ENCODE peak calls at places on chromosomes 4 and X, in eight cellular contexts. B is WERI-Rb-1, M is hepatocyte, D is tibial artery, S is left ventricle myocardium inferior, J is pancreas, E is foreskin keratinocyte, Y is GM23338. U is an unnamed sample.
A peak's percentile ranks its signal among the peaks of the same experiment; 100 is the strongest.

GRCh38 chr4:152458801-152459302 is 77.0 kb downstream of the FBXW7 start:
- DNase-seq in M (no peak), S (no peak), J (no peak), E (no peak), B (no peak), D (no peak), Y (no peak), U (no peak)

GRCh38 chrX:24928114-24928513 is 87.7 kb downstream of the ARX start:
- DNase-seq in E (no peak), B (no peak), D (no peak), Y (no peak), J (no peak), S (no peak), M (no peak), U (no peak)

GRCh38 chr4:136302566-136302965 is 1229.7 kb downstream of the PCDH18 start:
- DNase-seq in J (no peak), M (peak; percentile 11), Y (no peak), S (no peak), B (no peak), E (no peak), D (no peak), U (no peak)

GRCh38 chr4:52983563-52984303 is 121.6 kb downstream of the RASL11B start:
- DNase-seq in Y (peak; percentile 89), M (peak; percentile 84), S (no peak), J (no peak), B (no peak), E (no peak), D (no peak), U (peak; percentile 12)

GRCh38 chr4:136939781-136940180 is 592.5 kb downstream of the PCDH18 start:
- DNase-seq in M (no peak), E (no peak), Y (no peak), S (no peak), B (no peak), J (no peak), D (no peak), U (no peak)

GRCh38 chr4:10746371-10747143 is 62.0 kb upstream of the CLNK start:
- DNase-seq in E (no peak), Y (no peak), S (no peak), D (no peak), B (no peak), M (no peak), J (no peak), U (peak; percentile 19)

GRCh38 chr4:118911162-118911791 is 22.6 kb downstream of the SYNPO2 start:
- DNase-seq in M (no peak), Y (no peak), B (no peak), J (no peak), E (no peak), D (no peak), S (no peak), U (no peak)

GRCh38 chr4:40864531-40864930 is 114.8 kb downstream of the NSUN7 start:
- DNase-seq in B (no peak), E (no peak), S (no peak), J (no peak), D (no peak), M (no peak), Y (no peak), U (no peak)

GRCh38 chrX:13334491-13334890 is 14.6 kb upstream of the ATXN3L start:
- DNase-seq in J (no peak), Y (peak; percentile 5), D (no peak), M (no peak), E (no peak), S (no peak), B (no peak), U (no peak)

GRCh38 chrX:102765794-102766193 is 45.3 kb downstream of the GPRASP3 start:
- DNase-seq in D (peak; percentile 64), J (no peak), S (no peak), E (no peak), M (peak; percentile 10), Y (no peak), B (no peak), U (no peak)

GRCh38 chr4:141246243-141246642 is 25.5 kb downstream of the ZNF330 start:
- DNase-seq in Y (no peak), B (no peak), M (no peak), D (no peak), S (no peak), J (no peak), E (no peak), U (peak; percentile 37)

GRCh38 chrX:131763674-131764073 is 219.8 kb downstream of the OR13H1 start:
- DNase-seq in E (no peak), J (peak; percentile 92), M (no peak), Y (no peak), S (no peak), B (peak; percentile 85), D (no peak), U (peak; percentile 26)

GRCh38 chr4:154738426-154738825 is 5.4 kb upstream of the LRAT start:
- DNase-seq in E (peak; percentile 71), M (no peak), D (no peak), J (no peak), B (no peak), S (no peak), Y (peak; percentile 42), U (no peak)

GRCh38 chr4:7206385-7206784 is 14.0 kb downstream of the SORCS2 start:
- DNase-seq in S (peak; percentile 44), Y (no peak), M (no peak), J (no peak), E (peak; percentile 16), B (peak; percentile 88), D (peak; percentile 79), U (peak; percentile 45)

GRCh38 chr4:56229947-56230346 is 157.3 kb downstream of the AASDH start:
- DNase-seq in Y (no peak), E (no peak), J (no peak), S (no peak), D (no peak), B (no peak), M (no peak), U (no peak)

GRCh38 chr4:86921608-86922252 is 13.1 kb upstream of the AFF1 start:
- DNase-seq in M (no peak), D (no peak), E (peak; percentile 53), J (no peak), S (no peak), Y (no peak), B (no peak), U (no peak)

GRCh38 chr4:93084599-93085305 is 743.8 kb upstream of the ATOH1 start:
- DNase-seq in Y (peak; percentile 74), E (no peak), D (no peak), B (no peak), M (no peak), J (no peak), S (no peak), U (no peak)

DNA sequence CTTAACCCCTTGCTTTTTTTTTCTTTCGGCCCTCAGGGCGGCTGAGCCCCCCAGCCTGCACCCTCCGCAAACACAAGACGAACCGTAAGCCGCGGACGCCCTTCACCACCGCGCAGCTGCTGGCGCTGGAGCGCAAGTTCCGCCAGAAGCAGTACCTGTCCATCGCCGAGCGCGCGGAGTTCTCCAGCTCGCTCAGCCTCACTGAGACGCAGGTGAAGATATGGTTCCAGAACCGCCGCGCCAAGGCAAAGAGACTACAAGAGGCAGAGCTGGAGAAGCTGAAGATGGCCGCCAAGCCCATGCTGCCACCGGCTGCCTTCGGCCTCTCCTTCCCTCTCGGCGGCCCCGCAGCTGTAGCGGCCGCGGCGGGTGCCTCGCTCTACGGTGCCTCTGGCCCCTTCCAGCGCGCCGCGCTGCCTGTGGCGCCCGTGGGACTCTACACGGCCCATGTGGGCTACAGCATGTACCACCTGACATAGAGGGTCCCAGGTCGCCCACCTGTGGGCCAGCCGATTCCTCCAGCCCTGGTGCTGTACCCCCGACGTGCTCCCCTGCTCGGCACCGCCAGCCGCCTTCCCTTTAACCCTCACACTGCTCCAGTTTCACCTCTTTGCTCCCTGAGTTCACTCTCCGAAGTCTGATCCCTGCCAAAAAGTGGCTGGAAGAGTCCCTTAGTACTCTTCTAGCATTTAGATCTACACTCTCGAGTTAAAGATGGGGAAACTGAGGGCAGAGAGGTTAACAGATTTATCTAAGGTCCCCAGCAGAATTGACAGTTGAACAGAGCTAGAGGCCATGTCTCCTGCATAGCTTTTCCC is 3.4 kb downstream of the MSX1 start:
- DNase-seq in D (no peak), Y (peak; percentile 66), S (no peak), B (no peak), J (no peak), M (no peak), E (no peak), U (no peak)
- H3K27me3 ChIP-seq in D (no peaks in the 10 kb centered on the region), Y (peaks cover 96% of the 10 kb centered on the region), S (peaks cover 99% of the 10 kb centered on the region), B (peaks cover 69% of the 10 kb centered on the region), J (peaks cover 23% of the 10 kb centered on the region), M (peaks cover 86% of the 10 kb centered on the region), E (peaks cover 99% of the 10 kb centered on the region), U (peaks cover 93% of the 10 kb centered on the region)

DNA sequence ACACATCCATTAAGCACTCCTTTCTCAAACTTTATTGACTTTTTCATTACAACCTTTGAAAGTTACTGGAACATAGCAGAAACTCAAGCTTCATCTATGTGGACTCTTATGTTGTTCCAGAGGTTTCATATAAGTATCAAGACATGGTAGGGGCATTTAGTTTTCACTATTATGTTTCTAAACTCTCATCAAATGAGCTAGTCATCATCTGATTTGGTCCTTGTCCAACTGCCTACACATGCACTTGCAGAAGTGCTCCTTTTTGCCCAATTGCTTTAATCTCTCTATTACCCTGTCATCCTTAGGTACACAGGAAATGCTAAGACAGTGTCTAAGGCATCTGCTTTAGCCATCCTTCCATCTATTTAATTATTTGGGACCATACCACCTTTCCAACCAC is 42.2 kb upstream of the EPGN start:
- DNase-seq in S (no peak), D (no peak), M (no peak), B (no peak), Y (no peak), E (no peak), J (no peak), U (no peak)
- TF ChIP-seq CTCF in S (no peak), D (no peak), M (no peak), B (no peak), Y (no peak), E (no peak), J (no peak), U (no peak)

DNA sequence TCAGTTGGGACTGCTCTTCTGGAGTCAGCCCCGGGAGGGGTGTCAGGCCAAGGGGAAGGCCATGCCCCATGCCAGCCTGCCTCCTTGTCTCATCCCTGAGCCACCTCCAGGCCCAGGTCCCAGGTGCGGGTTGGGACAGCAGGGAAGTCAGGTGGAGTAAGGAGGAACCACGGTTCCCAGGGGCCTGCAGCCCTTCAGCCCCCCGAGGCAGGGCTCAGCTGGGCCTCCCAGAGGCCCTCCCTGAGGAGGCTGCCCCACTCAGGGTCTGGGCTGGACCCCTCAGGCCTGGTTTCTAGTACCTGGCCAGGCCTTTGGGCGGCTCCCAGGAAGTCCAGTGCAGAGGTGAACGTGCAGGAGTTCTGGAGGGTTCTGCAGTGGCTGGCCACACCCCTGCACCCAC is 23.4 kb upstream of the FGFR3 start:
- DNase-seq in E (no peak), J (no peak), Y (no peak), B (no peak), M (no peak), S (no peak), D (no peak), U (no peak)
- H3K27me3 ChIP-seq in E (peaks cover 7% of the 10 kb centered on the region), J (no peaks in the 10 kb centered on the region), Y (no peaks in the 10 kb centered on the region), B (no peaks in the 10 kb centered on the region), M (no peaks in the 10 kb centered on the region), S (peaks cover 39% of the 10 kb centered on the region), D (no peaks in the 10 kb centered on the region), U (peaks cover 38% of the 10 kb centered on the region)

GRCh38 chrX:125132274-125132673 is 187.4 kb upstream of the TEX13C start:
- DNase-seq in E (no peak), M (peak; percentile 11), B (no peak), J (no peak), D (no peak), Y (peak; percentile 72), S (no peak), U (no peak)

DNA sequence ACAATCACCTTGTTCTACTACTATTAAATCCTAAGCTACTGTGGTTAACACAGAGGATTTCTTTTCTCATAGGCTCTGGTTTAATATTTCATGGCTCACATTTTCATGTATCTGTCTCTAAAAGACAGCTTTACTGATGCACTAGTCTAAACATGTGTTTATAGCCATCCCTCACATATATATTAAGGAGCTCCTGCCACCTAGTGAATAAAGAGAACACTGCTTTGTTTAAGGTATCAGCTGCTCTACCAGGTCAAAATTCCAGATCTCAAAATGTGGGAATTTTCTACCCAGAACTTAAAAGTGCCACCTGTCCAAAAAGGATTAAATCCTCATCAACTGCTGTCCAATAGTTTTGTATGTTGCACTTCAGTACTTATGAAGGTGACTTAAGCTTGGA is 188.5 kb upstream of the TEX13C start:
- DNase-seq in J (no peak), M (peak; percentile 4), Y (peak; percentile 20), B (no peak), E (no peak), S (no peak), D (no peak), U (no peak)
- TF ChIP-seq CTCF in J (no peak), M (peak; percentile 32), Y (peak; percentile 44), B (no peak), E (peak; percentile 54), S (no peak), D (no peak), U (peak; percentile 31)

U was measured in kidney epithelial cell.